ENCODE peak calls at places on chromosomes 1 and 21, in eight cellular contexts. G is colonic mucosa; V is amniotic stem cell; H is mucosa of descending colon; Q is GM06990; B is stimulated activated CD4-positive, alpha-beta T cell treated with anti-CD3 and anti-CD28 coated beads, Interleukin-4, amount 100 ng/mL, for 4 hours; X is skeletal muscle cell; Z is CD8-positive, alpha-beta memory T cell. P is an unnamed sample.

GRCh38 chr1:5329068-5329739 is 663.0 kb downstream of the NPHP4 start:
- DNase-seq in G (no peak), V (no peak), H (no peak), Q (no peak), B (no peak), X (no peak), Z (peak; percentile 8), P (no peak)

GRCh38 chr1:172287207-172287606 is 133.3 kb upstream of the C1orf105 start:
- DNase-seq in G (peak; percentile 32), V (no peak), H (peak; percentile 19), Q (no peak), B (no peak), X (peak; percentile 62), Z (no peak), P (peak; percentile 69)

GRCh38 chr1:48572632-48573258 is 100.7 kb upstream of the SPATA6 start:
- DNase-seq in G (peak; percentile 17), V (peak; percentile 6), H (peak; percentile 7), Q (peak; percentile 3), B (no peak), X (peak; percentile 24), Z (no peak), P (no peak)

GRCh38 chr21:18810136-18810535 is 406.6 kb upstream of the TMPRSS15 start:
- DNase-seq in G (no peak), V (no peak), H (no peak), Q (no peak), B (no peak), X (no peak), Z (no peak), P (no peak)

GRCh38 chr21:37945036-37945435 is 28.8 kb upstream of the KCNJ6 start:
- DNase-seq in G (no peak), V (no peak), H (no peak), Q (no peak), B (no peak), X (no peak), Z (no peak), P (no peak)

GRCh38 chr1:229945795-229946194 is 121.2 kb upstream of the GALNT2 start:
- DNase-seq in G (no peak), V (no peak), H (no peak), Q (no peak), B (no peak), X (no peak), Z (no peak), P (no peak)

GRCh38 chr1:224189561-224189960 is 6.5 kb downstream of the DEGS1 start:
- DNase-seq in G (no peak), V (no peak), H (no peak), Q (no peak), B (no peak), X (no peak), Z (no peak), P (no peak)

GRCh38 chr1:200275415-200275814 is 134.4 kb downstream of the ZNF281 start:
- DNase-seq in G (no peak), V (no peak), H (peak; percentile 10), Q (no peak), B (no peak), X (no peak), Z (no peak), P (no peak)

GRCh38 chr1:243475966-243476365 is 220.1 kb downstream of the SDCCAG8 start:
- DNase-seq in G (no peak), V (no peak), H (no peak), Q (no peak), B (no peak), X (no peak), Z (no peak), P (no peak)

GRCh38 chr1:94094466-94095111 is 26.4 kb downstream of the ABCA4 start:
- DNase-seq in G (peak; percentile 32), V (no peak), H (peak; percentile 41), Q (no peak), B (no peak), X (peak; percentile 57), Z (no peak), P (peak; percentile 54)

GRCh38 chr1:153921803-153922075 is 1.0 kb downstream of the GATAD2B start:
- DNase-seq in G (peak; percentile 32), V (no peak), H (peak; percentile 25), Q (no peak), B (peak; percentile 16), X (no peak), Z (no peak), P (no peak)

GRCh38 chr1:98028800-98029199 is 108.0 kb upstream of the DPYD start:
- DNase-seq in G (no peak), V (no peak), H (no peak), Q (no peak), B (no peak), X (no peak), Z (no peak), P (no peak)

GRCh38 chr1:203326830-203327683 is 21.7 kb downstream of the BTG2 start:
- DNase-seq in G (peak; percentile 96), V (peak; percentile 88), H (peak; percentile 95), Q (peak; percentile 97), B (peak; percentile 91), X (no peak), Z (peak; percentile 95), P (peak; percentile 49)

GRCh38 chr1:12099610-12100009 is 36.5 kb downstream of the TNFRSF8 start:
- DNase-seq in G (no peak), V (no peak), H (no peak), Q (no peak), B (no peak), X (no peak), Z (no peak), P (no peak)

GRCh38 chr1:117653732-117654484 is 48.1 kb downstream of the TENT5C start:
- DNase-seq in G (no peak), V (no peak), H (no peak), Q (peak; percentile 59), B (no peak), X (no peak), Z (peak; percentile 24), P (no peak)

GRCh38 chr1:150162862-150163706 is 13.4 kb downstream of the PLEKHO1 start:
- DNase-seq in G (peak; percentile 77), V (peak; percentile 97), H (peak; percentile 81), Q (peak; percentile 81), B (no peak), X (peak; percentile 99), Z (no peak), P (peak; percentile 97)

GRCh38 chr1:160217466-160218165 is 12.4 kb downstream of the PEA15 start:
- DNase-seq in G (peak; percentile 49), V (no peak), H (peak; percentile 41), Q (no peak), B (no peak), X (no peak), Z (no peak), P (no peak)

GRCh38 chr1:219659682-219660081 is 46.8 kb upstream of the ZC3H11B start:
- DNase-seq in G (no peak), V (peak; percentile 58), H (no peak), Q (peak; percentile 4), B (no peak), X (peak; percentile 70), Z (no peak), P (no peak)

GRCh38 chr1:237074371-237075117 is 32.6 kb downstream of the RYR2 start:
- DNase-seq in G (no peak), V (no peak), H (no peak), Q (no peak), B (no peak), X (no peak), Z (no peak), P (no peak)

GRCh38 chr1:168520052-168520751 is 23.6 kb downstream of the XCL2 start:
- DNase-seq in G (no peak), V (no peak), H (no peak), Q (peak; percentile 30), B (no peak), X (no peak), Z (peak; percentile 73), P (no peak)

GRCh38 chr21:27061783-27062182 is 94.9 kb upstream of the ADAMTS5 start:
- DNase-seq in G (no peak), V (no peak), H (no peak), Q (no peak), B (no peak), X (no peak), Z (no peak), P (no peak)

GRCh38 chr1:167499657-167500056 is 18.7 kb downstream of the CD247 start:
- DNase-seq in G (no peak), V (no peak), H (no peak), Q (peak; percentile 52), B (no peak), X (no peak), Z (no peak), P (no peak)

GRCh38 chr1:184890539-184890973 is 83.8 kb downstream of the NIBAN1 start:
- DNase-seq in G (no peak), V (no peak), H (no peak), Q (no peak), B (no peak), X (no peak), Z (peak; percentile 85), P (no peak)

GRCh38 chr1:61254629-61255323 is 172.4 kb downstream of the NFIA start:
- DNase-seq in G (peak; percentile 38), V (peak; percentile 2), H (peak; percentile 45), Q (no peak), B (no peak), X (peak; percentile 50), Z (no peak), P (no peak)

GRCh38 chr1:21680918-21681317 is 11.8 kb upstream of the RAP1GAP start:
- DNase-seq in G (no peak), V (peak; percentile 20), H (no peak), Q (no peak), B (no peak), X (no peak), Z (no peak), P (no peak)

GRCh38 chr21:15531986-15532385 is 197.8 kb upstream of the USP25 start:
- DNase-seq in G (no peak), V (no peak), H (no peak), Q (no peak), B (no peak), X (no peak), Z (no peak), P (no peak)

GRCh38 chr1:26748351-26748750 is 39.4 kb upstream of the PIGV start:
- DNase-seq in G (no peak), V (no peak), H (no peak), Q (no peak), B (no peak), X (no peak), Z (no peak), P (no peak)

GRCh38 chr1:230308039-230308438 is 118.1 kb downstream of the PGBD5 start:
- DNase-seq in G (peak; percentile 89), V (peak; percentile 18), H (peak; percentile 97), Q (no peak), B (no peak), X (peak; percentile 73), Z (no peak), P (peak; percentile 11)

GRCh38 chr1:198179556-198179981 is 22.8 kb downstream of the NEK7 start:
- DNase-seq in G (no peak), V (no peak), H (no peak), Q (no peak), B (no peak), X (peak; percentile 49), Z (peak; percentile 58), P (no peak)

GRCh38 chr1:153357076-153357852 is 390 bp upstream of the S100A9 start:
- DNase-seq in G (peak; percentile 84), V (no peak), H (peak; percentile 41), Q (no peak), B (no peak), X (no peak), Z (no peak), P (no peak)

GRCh38 chr1:206430031-206430983 is 40.0 kb upstream of the IKBKE start:
- DNase-seq in G (no peak), V (peak; percentile 72), H (peak; percentile 15), Q (peak; percentile 20), B (no peak), X (peak; percentile 47), Z (no peak), P (peak; percentile 38)

GRCh38 chr1:55217226-55217996 is 2.2 kb upstream of the USP24 start:
- DNase-seq in G (peak; percentile 57), V (no peak), H (peak; percentile 46), Q (no peak), B (no peak), X (no peak), Z (peak; percentile 57), P (no peak)

GRCh38 chr21:22889445-22889844 is 1891.2 kb downstream of the NCAM2 start:
- DNase-seq in G (no peak), V (no peak), H (no peak), Q (no peak), B (no peak), X (no peak), Z (no peak), P (no peak)

GRCh38 chr1:4549933-4550332 is 104.5 kb upstream of the AJAP1 start:
- DNase-seq in G (no peak), V (no peak), H (no peak), Q (no peak), B (no peak), X (no peak), Z (no peak), P (no peak)

P was measured in AG09319.